ENCODE peak calls at places on chromosomes 7 and 10, in six cellular contexts. N is caudate nucleus, Q is NCI-H2171 treated with DMSO at 0.1 percent for 48 hours, S is NCI-H526 treated with DMSO at 0.1 percent for 48 hours, R is stromal cell of bone marrow, M is endodermal cell. L is an unnamed sample.
A peak's percentile ranks its signal among the peaks of the same experiment; 100 is the strongest.

GRCh38 chr10:92062273-92062672 is 138.7 kb downstream of the BTAF1 start:
- DNase-seq in R (no peak), Q (no peak), S (no peak), N (no peak), M (no peak), L (no peak)

GRCh38 chr7:85471740-85472139 is 284.9 kb upstream of the SEMA3D start:
- DNase-seq in R (no peak), Q (no peak), N (no peak), M (no peak), S (no peak), L (no peak)

GRCh38 chr7:122750389-122750788 is 47.7 kb upstream of the RNF148 start:
- DNase-seq in Q (no peak), R (no peak), M (no peak), N (no peak), S (no peak), L (no peak)

GRCh38 chr7:36390199-36391090 is 783 bp downstream of the ANLN start:
- DNase-seq in S (peak; percentile 87), Q (peak; percentile 86), M (peak; percentile 97), R (peak; percentile 57), N (no peak), L (peak; percentile 56)

GRCh38 chr7:33743594-33743993 is 161.7 kb upstream of the BMPER start:
- DNase-seq in M (no peak), Q (no peak), S (no peak), N (no peak), R (peak; percentile 94), L (no peak)

GRCh38 chr7:151891182-151891581 is 14.3 kb upstream of the PRKAG2 start:
- DNase-seq in N (no peak), M (peak; percentile 52), S (no peak), R (no peak), Q (no peak), L (no peak)

GRCh38 chr10:57972783-57973182 is 294.9 kb downstream of the IPMK start:
- DNase-seq in Q (no peak), N (no peak), M (no peak), S (no peak), R (no peak), L (no peak)

GRCh38 chr7:17844514-17845196 is 95.6 kb downstream of the SNX13 start:
- DNase-seq in R (no peak), N (no peak), S (no peak), Q (no peak), M (no peak), L (no peak)

GRCh38 chr10:112919721-112920120 is 30.3 kb upstream of the TCF7L2 start:
- DNase-seq in S (no peak), M (no peak), R (peak; percentile 25), N (no peak), Q (no peak), L (peak; percentile 63)

L was measured in HCT116.